ENCODE peak calls at places on chromosomes 12 and 14, in ten cellular contexts. S is fibroblast of lung; A is cardiac muscle cell; G is A549; E is A673; M is PC-3; C is body of pancreas; I is CD8-positive, alpha-beta T cell; W is heart left ventricle; T is tibial artery. K is an unnamed sample. For H3K4me1, the result is how much of the 10 kb centered on the place peaks cover.

GRCh38 chr12:98073610-98074009 is 441.8 kb upstream of the TMPO start:
- DNase-seq in S (no peak), A (no peak), G (no peak), E (no peak), M (no peak), C (no peak), I (no peak), W (no peak), T (no peak), K (no peak)

GRCh38 chr12:91833780-91834359 is 311.8 kb downstream of the BTG1 start:
- DNase-seq in S (no peak), A (no peak), G (no peak), E (no peak), M (no peak), C (no peak), I (no peak), W (no peak), T (no peak), K (no peak)

GRCh38 chr12:120043421-120043820 is 54.4 kb downstream of the BICDL1 start:
- DNase-seq in S (no peak), A (no peak), G (no peak), E (no peak), M (no peak), C (no peak), I (no peak), W (no peak), T (no peak), K (no peak)

GRCh38 chr14:90681889-90682429 is 134.3 kb downstream of the TTC7B start:
- DNase-seq in S (no peak), A (no peak), G (no peak), E (no peak), M (peak), C (no peak), I (no peak), W (no peak), T (no peak), K (no peak)

GRCh38 chr12:12338528-12339168 is 11.4 kb downstream of the MANSC1 start:
- DNase-seq in S (no peak), A (peak), G (no peak), E (no peak), M (peak), C (no peak), I (no peak), W (no peak), T (no peak), K (no peak)

GRCh38 chr12:128267651-128268347 is 829 bp downstream of the TMEM132C start:
- DNase-seq in S (no peak), A (no peak), G (no peak), E (no peak), M (no peak), C (no peak), I (no peak), W (no peak), T (no peak), K (peak)

GRCh38 chr14:89339158-89339557 is 77.9 kb downstream of the FOXN3 start:
- DNase-seq in S (no peak), A (no peak), G (no peak), E (no peak), M (no peak), C (no peak), I (no peak), W (no peak), T (no peak), K (no peak)

GRCh38 chr12:59820594-59821011 is 224.8 kb downstream of the SLC16A7 start:
- DNase-seq in S (peak), A (no peak), G (no peak), E (no peak), M (no peak), C (no peak), I (no peak), W (no peak), T (no peak), K (no peak)

GRCh38 chr14:55256586-55256985 is 14.6 kb upstream of the FBXO34 start:
- DNase-seq in S (no peak), A (no peak), G (no peak), E (no peak), M (no peak), C (no peak), I (no peak), W (no peak), T (no peak), K (no peak)

GRCh38 chr12:96383991-96384390 is 16.2 kb downstream of the CDK17 start:
- DNase-seq in S (no peak), A (peak), G (no peak), E (no peak), M (no peak), C (no peak), I (no peak), W (no peak), T (no peak), K (no peak)

GRCh38 chr12:93186621-93187020 is 191.1 kb upstream of the NUDT4 start:
- DNase-seq in S (no peak), A (no peak), G (no peak), E (no peak), M (no peak), C (no peak), I (no peak), W (no peak), T (no peak), K (no peak)

GRCh38 chr12:52956987-52957386 is 8.1 kb downstream of the KRT18 start:
- DNase-seq in S (no peak), A (no peak), G (no peak), E (no peak), M (no peak), C (no peak), I (no peak), W (no peak), T (no peak), K (no peak)

GRCh38 chr12:130582286-130582685 is 133.8 kb downstream of the RIMBP2 start:
- DNase-seq in S (no peak), A (no peak), G (no peak), E (no peak), M (no peak), C (no peak), I (no peak), W (no peak), T (no peak), K (no peak)

GRCh38 chr12:104877107-104877705 is 80.9 kb downstream of the SLC41A2 start:
- DNase-seq in S (peak), A (peak), G (peak), E (peak), M (peak), C (peak), I (peak), W (peak), T (no peak), K (no peak)

GRCh38 chr12:83092101-83092500 is 405.4 kb downstream of the TMTC2 start:
- DNase-seq in S (no peak), A (no peak), G (no peak), E (peak), M (no peak), C (no peak), I (no peak), W (no peak), T (no peak), K (peak)

GRCh38 chr12:104985206-104985605 is 910 bp upstream of the NOPCHAP1 start:
- DNase-seq in S (no peak), A (no peak), G (no peak), E (peak), M (no peak), C (no peak), I (no peak), W (no peak), T (no peak), K (no peak)

GRCh38 chr12:15830538-15830937 is 41.4 kb upstream of the EPS8 start:
- DNase-seq in S (peak), A (peak), G (no peak), E (no peak), M (no peak), C (no peak), I (no peak), W (no peak), T (no peak), K (no peak)

GRCh38 chr14:75982724-75983358 is 1.0 kb upstream of the TGFB3 start:
- DNase-seq in S (peak), A (peak), G (peak), E (peak), M (no peak), C (peak), I (no peak), W (peak), T (peak), K (no peak)

GRCh38 chr12:89984846-89985245 is 276.2 kb upstream of the ATP2B1 start:
- DNase-seq in S (no peak), A (no peak), G (no peak), E (no peak), M (no peak), C (no peak), I (no peak), W (no peak), T (no peak), K (no peak)

GRCh38 chr12:102298022-102298421 is 100.4 kb upstream of the PMCH start:
- DNase-seq in S (no peak), A (peak), G (no peak), E (no peak), M (no peak), C (no peak), I (no peak), W (no peak), T (no peak), K (no peak)

GRCh38 chr12:124514145-124514995 is 53.0 kb downstream of the NCOR2 start:
- DNase-seq in S (no peak), A (no peak), G (no peak), E (no peak), M (no peak), C (no peak), I (no peak), W (no peak), T (no peak), K (no peak)

GRCh38 chr12:124516850-124517249 is 50.6 kb downstream of the NCOR2 start:
- DNase-seq in S (no peak), A (no peak), G (no peak), E (no peak), M (no peak), C (no peak), I (no peak), W (no peak), T (no peak), K (no peak)

GRCh38 chr12:124517260-124518050 is 50.0 kb downstream of the NCOR2 start:
- DNase-seq in S (peak), A (peak), G (peak), E (peak), M (peak), C (peak), I (no peak), W (peak), T (peak), K (no peak)

GRCh38 chr12:124514996-124515932 is 52.1 kb downstream of the NCOR2 start:
- DNase-seq in S (no peak), A (no peak), G (no peak), E (no peak), M (no peak), C (no peak), I (no peak), W (no peak), T (no peak), K (no peak)

DNA sequence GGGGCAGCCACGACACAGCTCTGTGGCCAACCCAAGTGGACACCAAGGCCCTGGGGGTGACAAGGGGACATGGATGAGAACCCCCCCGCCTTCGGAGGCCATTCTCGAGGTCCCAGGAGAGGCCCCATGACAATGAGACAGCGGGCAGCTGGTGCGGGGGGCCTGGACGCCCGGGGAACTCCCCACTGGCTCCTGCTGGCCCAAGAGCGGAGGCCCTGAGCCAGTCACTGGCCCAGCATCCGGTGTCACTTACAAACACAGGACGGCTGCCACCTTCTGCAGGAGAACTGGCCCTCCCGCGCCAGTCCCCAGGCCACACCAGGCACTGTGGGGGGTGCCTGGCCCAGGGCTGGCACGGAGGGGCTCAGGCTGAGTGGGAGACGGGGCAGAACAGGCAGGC is 51.4 kb downstream of the NCOR2 start:
- DNase-seq in S (no peak), A (no peak), G (no peak), E (no peak), M (no peak), C (peak), I (no peak), W (no peak), T (no peak), K (no peak)
- H3K27ac ChIP-seq in S (no peak), A (peak), G (peak), E (peak), M (no peak), C (peak), I (no peak), W (peak), T (peak), K (no peak)

GRCh38 chr14:105418269-105419054 is 1.2 kb upstream of the MTA1 start:
- DNase-seq in S (no peak), A (no peak), G (no peak), E (no peak), M (no peak), C (no peak), I (no peak), W (no peak), T (no peak), K (peak)
- H3K4me3 ChIP-seq in S (peak), A (no peak), G (peak), E (peak), M (no peak), C (no peak), I (no peak), W (no peak), T (no peak), K (peak)

DNA sequence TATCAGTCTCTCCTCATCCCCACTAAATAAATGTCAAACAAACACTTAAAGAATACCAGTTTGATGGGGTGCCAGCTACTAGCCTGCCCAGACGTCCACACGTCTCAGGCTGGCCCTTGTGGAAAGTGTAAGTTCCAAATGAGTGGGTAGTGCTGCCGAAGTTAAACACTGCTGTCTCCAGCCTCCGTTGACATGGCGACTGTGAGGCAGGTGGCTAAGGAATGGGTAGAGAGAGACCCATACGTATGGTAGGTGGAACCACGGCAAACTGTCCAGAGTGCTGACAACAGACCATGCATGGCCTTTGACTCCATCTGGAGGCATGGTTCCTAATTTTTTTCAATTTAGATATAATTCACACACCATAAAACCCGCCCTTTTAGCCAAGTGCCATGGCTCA is 37.9 kb downstream of the PITPNM2 start:
- DNase-seq in S (no peak), A (no peak), G (no peak), E (no peak), M (no peak), C (no peak), I (no peak), W (no peak), T (no peak), K (peak)
- H3K4me1 ChIP-seq in S (under half), A (under half), G (under half), E (under half), M (under half), C (under half), I (under half), W (half or more), T (under half), K (under half)

GRCh38 chr14:52472728-52473127 is 79.6 kb downstream of the TXNDC16 start:
- DNase-seq in S (no peak), A (no peak), G (no peak), E (no peak), M (no peak), C (no peak), I (no peak), W (no peak), T (no peak), K (no peak)
- H3K27ac ChIP-seq in S (no peak), A (no peak), G (no peak), E (no peak), M (no peak), C (no peak), I (no peak), W (no peak), T (no peak), K (no peak)

DNA sequence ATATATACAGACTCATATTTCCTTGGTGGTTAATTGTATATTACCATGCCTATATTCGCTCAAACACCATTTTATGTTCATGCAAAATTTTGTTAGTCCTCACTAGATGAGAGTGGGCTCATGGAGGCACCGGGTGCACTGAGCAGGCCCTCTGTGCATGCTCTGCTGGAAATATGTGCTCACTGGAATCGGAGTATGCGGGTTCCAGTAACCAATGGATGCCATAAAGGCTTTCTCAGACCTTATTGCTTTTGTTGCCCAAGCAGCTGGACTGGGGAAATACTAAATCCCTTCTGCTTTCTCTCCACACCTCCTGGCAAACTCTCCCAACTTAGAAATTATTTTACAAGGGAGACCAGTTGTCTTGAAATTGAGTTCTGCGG is 7.7 kb upstream of the HOXC6 start:
- DNase-seq in S (no peak), A (no peak), G (no peak), E (no peak), M (no peak), C (no peak), I (no peak), W (no peak), T (no peak), K (no peak)
- H3K4me3 ChIP-seq in S (no peak), A (no peak), G (no peak), E (peak), M (no peak), C (no peak), I (no peak), W (no peak), T (peak), K (no peak)

DNA sequence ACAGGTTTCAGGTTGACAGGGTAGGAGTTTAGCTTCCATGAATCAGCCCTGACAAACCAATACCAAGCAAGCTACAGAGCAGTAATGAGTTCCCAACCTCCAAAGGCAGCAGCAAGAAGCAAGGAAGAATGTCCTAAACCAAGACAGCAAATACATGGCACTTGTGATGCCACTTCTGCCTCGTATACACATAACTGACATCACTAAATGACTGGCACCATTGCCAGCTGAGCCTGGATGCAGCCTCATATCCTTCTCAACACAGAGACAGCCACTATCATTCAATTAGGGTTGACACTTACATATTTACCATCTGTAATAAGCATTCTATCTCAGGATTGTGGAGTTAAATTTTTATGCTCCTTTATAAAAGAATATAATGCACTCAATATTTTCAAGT is 35.0 kb upstream of the MDM1 start:
- DNase-seq in S (no peak), A (no peak), G (no peak), E (no peak), M (no peak), C (no peak), I (no peak), W (no peak), T (no peak), K (no peak)
- H3K4me1 ChIP-seq in S (under half), A (under half), G (under half), E (under half), M (under half), C (under half), I (half or more), W (under half), T (under half), K (under half)

DNA sequence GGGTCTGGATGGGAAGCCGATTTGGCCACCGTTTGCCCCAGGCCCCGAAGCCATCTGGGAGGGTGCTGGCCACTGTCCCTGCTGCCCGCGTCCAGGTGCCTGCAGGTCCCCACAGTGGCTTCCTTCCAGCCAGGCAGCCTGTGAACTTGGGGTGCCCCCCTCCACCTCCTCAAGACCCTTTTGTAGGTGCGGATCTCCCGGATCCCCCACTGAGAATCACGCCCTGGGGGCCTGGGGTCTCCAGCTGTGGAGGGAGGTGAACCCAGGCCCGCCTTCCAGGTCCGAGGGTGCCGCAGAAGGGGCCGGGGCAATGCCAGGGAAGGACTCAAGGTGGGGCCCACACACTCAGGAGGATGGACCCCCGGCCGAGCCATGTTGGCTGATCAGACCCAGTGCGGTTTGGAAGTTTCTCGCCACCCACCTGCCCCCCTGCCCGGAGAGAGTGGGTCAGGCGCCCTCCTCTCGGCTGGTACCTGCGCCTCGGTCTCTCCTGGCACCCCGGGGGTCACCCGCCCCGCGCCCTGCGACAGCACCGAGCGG is 1.7 kb downstream of the MMP17 start:
- DNase-seq in S (no peak), A (no peak), G (no peak), E (peak), M (no peak), C (no peak), I (no peak), W (no peak), T (no peak), K (peak)
- H3K27ac ChIP-seq in S (peak), A (no peak), G (peak), E (peak), M (no peak), C (no peak), I (no peak), W (peak), T (peak), K (no peak)

GRCh38 chr12:107580750-107581529 is 104.7 kb upstream of the PWP1 start:
- DNase-seq in S (no peak), A (no peak), G (no peak), E (no peak), M (no peak), C (no peak), I (no peak), W (no peak), T (no peak), K (peak)
- H3K4me3 ChIP-seq in S (no peak), A (peak), G (no peak), E (no peak), M (no peak), C (no peak), I (no peak), W (peak), T (no peak), K (peak)

DNA sequence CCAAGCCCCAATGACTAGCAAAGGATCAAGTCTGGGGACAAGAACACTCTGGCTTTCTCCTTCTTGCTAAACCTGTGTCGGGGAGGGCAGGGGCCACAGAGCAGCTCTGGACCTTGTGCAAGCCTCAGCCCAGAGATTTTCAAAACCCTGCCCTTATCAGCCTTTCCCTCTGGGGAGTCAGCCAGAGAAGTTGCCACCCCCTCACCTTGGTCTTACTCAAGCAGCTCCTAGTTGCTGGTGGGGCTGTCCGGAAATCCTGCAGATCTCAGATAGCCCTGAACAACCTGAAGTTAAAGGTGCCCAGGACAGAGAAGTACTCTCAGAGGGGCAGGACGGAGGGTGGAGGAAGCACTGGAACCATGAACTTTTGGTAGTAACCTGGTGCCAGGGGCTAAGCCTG is 1.1 kb downstream of the HVCN1 start:
- DNase-seq in S (no peak), A (peak), G (no peak), E (no peak), M (no peak), C (no peak), I (no peak), W (no peak), T (no peak), K (no peak)
- H3K4me1 ChIP-seq in S (under half), A (under half), G (under half), E (under half), M (under half), C (under half), I (under half), W (under half), T (under half), K (under half)